ENCODE peak calls at places on chromosomes 1 and 21, in seven cellular contexts. S, U, B, C, V, T and M are unnamed samples.

GRCh38 chr1:185670187-185670627 is 64.0 kb upstream of the HMCN1 start:
- DNase-seq in S (no peak), U (peak), B (peak), C (no peak), V (peak), T (peak), M (no peak)

GRCh38 chr1:94068831-94069648 is 51.9 kb downstream of the ABCA4 start:
- DNase-seq in S (no peak), U (peak), B (peak), C (no peak), V (no peak), T (peak), M (no peak)

GRCh38 chr1:24929876-24930702 is at the start of gene RUNX3:
- DNase-seq in S (peak), U (peak), B (peak), C (peak), V (peak), T (peak), M (peak)

GRCh38 chr1:216902669-216903388 is 179.6 kb upstream of the ESRRG start:
- DNase-seq in S (no peak), U (no peak), B (no peak), C (no peak), V (no peak), T (no peak), M (no peak)

GRCh38 chr1:44811714-44812151 is 3.4 kb downstream of the BTBD19 start:
- DNase-seq in S (no peak), U (no peak), B (no peak), C (peak), V (no peak), T (no peak), M (no peak)

GRCh38 chr1:173758980-173759379 is 44.2 kb downstream of the KLHL20 start:
- DNase-seq in S (no peak), U (no peak), B (no peak), C (no peak), V (no peak), T (no peak), M (no peak)

GRCh38 chr1:230091473-230092231 is 24.6 kb downstream of the GALNT2 start:
- DNase-seq in S (no peak), U (no peak), B (no peak), C (peak), V (no peak), T (no peak), M (no peak)

GRCh38 chr1:180365039-180365438 is 135.0 kb downstream of the LHX4 start:
- DNase-seq in S (no peak), U (no peak), B (no peak), C (no peak), V (no peak), T (no peak), M (no peak)

GRCh38 chr1:156807627-156808026 is 9.0 kb downstream of the SH2D2A start:
- DNase-seq in S (no peak), U (no peak), B (no peak), C (no peak), V (no peak), T (no peak), M (no peak)

GRCh38 chr1:87103099-87103498 is 188.7 kb downstream of the HS2ST1 start:
- DNase-seq in S (no peak), U (no peak), B (no peak), C (no peak), V (no peak), T (no peak), M (no peak)

GRCh38 chr21:34333150-34333739 is 30.6 kb upstream of the KCNE2 start:
- DNase-seq in S (no peak), U (no peak), B (no peak), C (no peak), V (no peak), T (no peak), M (no peak)

GRCh38 chr1:174405219-174405618 is 42.5 kb upstream of the GPR52 start:
- DNase-seq in S (no peak), U (no peak), B (no peak), C (no peak), V (no peak), T (no peak), M (no peak)

GRCh38 chr1:175385316-175385715 is 192.7 kb upstream of the KIAA0040 start:
- DNase-seq in S (no peak), U (no peak), B (no peak), C (no peak), V (no peak), T (no peak), M (no peak)

GRCh38 chr1:172492421-172492820 is 40.5 kb upstream of the SUCO start:
- DNase-seq in S (no peak), U (no peak), B (no peak), C (no peak), V (no peak), T (no peak), M (no peak)

GRCh38 chr1:165129568-165130164 is 226.8 kb downstream of the LMX1A start:
- DNase-seq in S (no peak), U (peak), B (peak), C (no peak), V (no peak), T (peak), M (no peak)

GRCh38 chr1:17059391-17060128 is 5.7 kb upstream of the SDHB start:
- DNase-seq in S (no peak), U (peak), B (peak), C (peak), V (no peak), T (peak), M (peak)

GRCh38 chr1:160058087-160058486 is 11.9 kb downstream of the KCNJ10 start:
- DNase-seq in S (no peak), U (no peak), B (no peak), C (no peak), V (no peak), T (no peak), M (no peak)

GRCh38 chr1:236851871-236852270 is 56.8 kb downstream of the MTR start:
- DNase-seq in S (no peak), U (no peak), B (no peak), C (no peak), V (no peak), T (no peak), M (no peak)

GRCh38 chr1:234726359-234726836 is 116.4 kb upstream of the IRF2BP2 start:
- DNase-seq in S (no peak), U (no peak), B (no peak), C (no peak), V (no peak), T (no peak), M (no peak)

GRCh38 chr21:43280949-43281633 is 112.3 kb downstream of the CRYAA start:
- DNase-seq in S (no peak), U (no peak), B (no peak), C (no peak), V (no peak), T (no peak), M (no peak)

GRCh38 chr1:235401251-235401650 is 34.0 kb downstream of the TBCE start:
- DNase-seq in S (no peak), U (no peak), B (no peak), C (no peak), V (no peak), T (no peak), M (no peak)

GRCh38 chr1:34924759-34925555 is 4.5 kb downstream of the DLGAP3 start:
- DNase-seq in S (no peak), U (peak), B (peak), C (peak), V (peak), T (peak), M (peak)

GRCh38 chr21:30831194-30831765 is 1.7 kb upstream of the KRTAP7-1 start:
- DNase-seq in S (no peak), U (no peak), B (no peak), C (no peak), V (peak), T (no peak), M (no peak)

GRCh38 chr1:34774967-34775366 is 6.0 kb upstream of the GJB3 start:
- DNase-seq in S (no peak), U (no peak), B (no peak), C (no peak), V (no peak), T (no peak), M (no peak)

GRCh38 chr1:197677752-197678295 is 97.5 kb downstream of the DENND1B start:
- DNase-seq in S (no peak), U (no peak), B (no peak), C (no peak), V (no peak), T (no peak), M (no peak)

GRCh38 chr1:196071452-196071851 is 536.8 kb downstream of the KCNT2 start:
- DNase-seq in S (no peak), U (no peak), B (no peak), C (no peak), V (no peak), T (no peak), M (no peak)

GRCh38 chr1:187788686-187789085 is 959.9 kb downstream of the PLA2G4A start:
- DNase-seq in S (no peak), U (no peak), B (no peak), C (no peak), V (no peak), T (no peak), M (no peak)

GRCh38 chr1:14626869-14627607 is 28.6 kb downstream of the KAZN start:
- DNase-seq in S (no peak), U (no peak), B (peak), C (peak), V (no peak), T (peak), M (no peak)

GRCh38 chr1:167136191-167136614 is 42.3 kb downstream of the STYXL2 start:
- DNase-seq in S (no peak), U (no peak), B (peak), C (no peak), V (no peak), T (no peak), M (no peak)

GRCh38 chr1:212255705-212256307 is 29.4 kb upstream of the PPP2R5A start:
- DNase-seq in S (no peak), U (peak), B (no peak), C (no peak), V (no peak), T (no peak), M (no peak)

GRCh38 chr1:19765623-19766022 is 34.1 kb downstream of the TMCO4 start:
- DNase-seq in S (no peak), U (no peak), B (no peak), C (no peak), V (no peak), T (no peak), M (no peak)

GRCh38 chr1:21724098-21724497 is 54.9 kb upstream of the RAP1GAP start:
- DNase-seq in S (no peak), U (no peak), B (no peak), C (no peak), V (no peak), T (no peak), M (no peak)

GRCh38 chr21:36211660-36212512 is 55.3 kb downstream of the DOP1B start:
- DNase-seq in S (no peak), U (no peak), B (no peak), C (no peak), V (no peak), T (no peak), M (no peak)

GRCh38 chr1:111221633-111222286 is 5.8 kb upstream of the CHI3L2 start:
- DNase-seq in S (no peak), U (peak), B (peak), C (no peak), V (no peak), T (no peak), M (no peak)

GRCh38 chr21:38343691-38344090 is 86.9 kb downstream of the KCNJ15 start:
- DNase-seq in S (no peak), U (peak), B (no peak), C (no peak), V (no peak), T (no peak), M (no peak)

GRCh38 chr1:32876341-32877210 is 5.9 kb upstream of the FNDC5 start:
- DNase-seq in S (no peak), U (peak), B (peak), C (no peak), V (peak), T (no peak), M (peak)

DNA sequence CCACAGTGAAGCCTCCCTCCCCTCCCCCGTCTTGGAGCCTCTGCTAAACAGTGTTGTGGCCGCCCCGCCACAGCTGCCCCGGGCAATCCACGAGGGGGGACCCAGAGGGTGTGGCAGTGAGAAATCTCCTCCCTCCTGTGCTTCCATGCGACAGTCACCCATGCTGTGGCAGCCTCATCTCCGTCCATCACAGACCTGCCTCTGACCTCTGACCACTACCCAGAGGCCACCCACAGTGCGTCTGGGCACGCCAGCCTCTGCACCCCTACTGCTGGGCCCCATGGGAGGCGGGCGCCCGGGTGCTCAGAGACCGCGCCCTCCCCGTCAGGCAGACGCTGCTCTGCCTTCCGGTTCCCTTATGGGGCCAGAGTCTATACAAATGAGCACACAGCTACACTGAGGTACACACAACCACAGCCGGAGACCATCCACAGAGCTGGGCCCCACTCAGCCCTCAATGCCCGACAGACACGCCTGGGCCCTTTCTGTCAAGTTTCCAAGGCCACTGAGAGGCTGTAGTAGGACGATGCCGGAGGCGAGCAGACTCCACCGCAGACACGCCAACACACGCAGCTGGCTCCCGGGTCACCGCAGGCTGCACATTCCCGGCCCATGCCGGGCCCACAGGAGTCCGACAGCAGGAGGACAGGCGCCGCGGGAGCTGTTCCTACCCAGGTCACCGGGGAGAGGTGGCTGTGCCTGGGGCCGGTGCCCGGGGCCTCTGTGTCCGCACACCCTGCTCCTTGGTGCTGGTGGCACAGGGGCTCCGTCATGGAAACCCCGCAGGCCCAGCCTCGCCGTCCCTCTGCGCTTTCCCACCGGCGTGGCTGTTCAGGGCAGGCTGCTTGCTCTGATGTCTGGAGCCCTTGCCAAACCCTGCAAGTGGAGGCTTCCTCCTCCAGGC is 23.9 kb upstream of the TMEM52 start:
- DNase-seq in S (no peak), U (no peak), B (peak), C (no peak), V (no peak), T (no peak), M (no peak)
- TF ChIP-seq CTCF in S (no peak), U (no peak), B (no peak), C (no peak), V (no peak), T (no peak), M (no peak)

DNA sequence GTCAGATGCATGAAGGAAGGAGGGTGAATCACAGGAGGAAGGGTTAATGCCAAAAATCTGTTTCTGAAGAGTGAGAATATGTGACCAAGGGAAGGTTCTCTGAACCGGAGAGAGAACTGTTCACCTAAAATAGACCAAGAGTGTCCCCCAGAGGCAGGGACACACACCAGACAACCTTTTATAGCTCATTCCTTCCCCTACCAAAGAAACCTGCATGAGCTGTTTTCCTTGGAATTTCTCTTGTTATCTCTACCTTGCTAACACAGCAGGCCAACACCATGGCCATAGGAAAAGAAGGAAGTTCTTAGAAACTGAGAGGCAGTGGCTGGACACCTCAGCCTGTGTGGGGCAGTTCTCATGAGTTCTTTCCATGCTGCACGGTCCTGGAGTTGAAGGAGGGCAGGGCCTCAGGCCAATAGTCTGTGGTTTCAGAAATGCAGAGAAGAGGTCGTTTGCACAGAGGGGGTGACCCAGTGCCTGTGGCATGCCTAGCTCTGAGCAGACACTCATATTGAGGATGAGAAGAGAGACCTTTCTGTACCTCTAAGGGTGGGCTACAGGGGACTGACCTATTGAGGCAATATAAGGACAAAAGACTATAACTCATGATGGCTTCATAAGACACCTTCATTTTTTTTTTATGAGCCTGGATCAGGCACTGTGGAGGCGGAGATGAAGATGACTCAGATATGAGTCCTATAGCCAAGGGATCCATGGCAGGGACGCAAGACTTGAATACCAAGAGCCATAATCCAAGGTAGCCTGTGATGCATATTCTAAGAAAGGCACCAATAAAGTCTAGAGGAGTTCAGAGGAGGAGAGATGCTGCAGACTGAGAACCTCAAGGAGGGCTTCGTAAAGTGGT is 39.4 kb downstream of the IGFN1 start:
- DNase-seq in S (no peak), U (no peak), B (no peak), C (no peak), V (no peak), T (no peak), M (no peak)
- TF ChIP-seq CTCF in S (no peak), U (no peak), B (no peak), C (no peak), V (no peak), T (no peak), M (no peak)

GRCh38 chr21:45556645-45557601 is 14.7 kb upstream of the SLC19A1 start:
- DNase-seq in S (no peak), U (peak), B (no peak), C (no peak), V (no peak), T (no peak), M (peak)

GRCh38 chr21:45555251-45555556 is 13.0 kb upstream of the SLC19A1 start:
- DNase-seq in S (no peak), U (no peak), B (no peak), C (no peak), V (no peak), T (no peak), M (no peak)

GRCh38 chr21:45554477-45555175 is 12.4 kb upstream of the SLC19A1 start:
- DNase-seq in S (no peak), U (peak), B (peak), C (peak), V (peak), T (peak), M (peak)

GRCh38 chr21:45556302-45556644 is 14.0 kb upstream of the SLC19A1 start:
- DNase-seq in S (no peak), U (no peak), B (no peak), C (no peak), V (no peak), T (no peak), M (no peak)

DNA sequence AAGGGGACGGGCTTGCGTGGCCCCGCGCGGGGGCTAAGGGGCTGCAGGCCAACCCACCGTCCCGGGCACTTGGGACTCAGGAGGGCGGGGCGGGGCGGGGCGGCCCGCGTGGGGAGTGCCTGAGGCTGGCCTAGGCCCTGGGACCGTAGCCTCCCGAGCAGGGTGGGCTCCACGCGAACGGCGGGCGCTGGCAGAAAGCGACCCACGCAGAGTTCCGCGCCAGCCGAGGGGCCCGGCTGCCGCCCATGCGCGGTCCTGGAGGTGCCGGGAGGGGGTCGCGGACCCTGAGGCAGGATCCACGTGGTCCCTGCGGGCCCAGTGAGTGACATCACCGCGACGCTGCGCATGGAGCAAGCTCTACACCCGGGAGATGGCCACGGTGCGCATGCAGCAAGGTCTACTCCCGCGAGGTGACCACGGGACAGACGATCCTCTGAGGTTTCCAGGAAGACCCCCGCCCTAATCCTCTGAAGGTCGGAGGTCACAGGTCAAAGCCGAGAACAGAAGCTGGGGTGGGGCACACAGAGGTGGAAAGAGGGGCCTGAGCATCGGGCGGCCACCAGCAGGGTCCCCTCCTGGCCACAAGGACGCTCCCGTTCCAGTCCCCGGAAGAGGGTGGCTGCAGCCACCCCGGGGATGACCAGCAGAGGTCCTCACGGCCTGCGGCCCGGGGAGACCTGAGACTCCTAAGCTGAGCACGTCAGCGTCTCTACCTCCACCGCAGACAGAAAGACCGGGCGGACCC is 13.5 kb upstream of the SLC19A1 start:
- DNase-seq in S (no peak), U (peak), B (peak), C (peak), V (no peak), T (no peak), M (peak)
- TF ChIP-seq CTCF in S (no peak), U (peak), B (peak), C (peak), V (peak), T (no peak), M (no peak)

GRCh38 chr1:109112056-109112651 is 1.8 kb upstream of the ELAPOR1 start:
- DNase-seq in S (no peak), U (no peak), B (no peak), C (no peak), V (no peak), T (no peak), M (no peak)
- TF ChIP-seq CTCF in S (no peak), U (no peak), B (no peak), C (no peak), V (no peak), T (no peak), M (no peak)

DNA sequence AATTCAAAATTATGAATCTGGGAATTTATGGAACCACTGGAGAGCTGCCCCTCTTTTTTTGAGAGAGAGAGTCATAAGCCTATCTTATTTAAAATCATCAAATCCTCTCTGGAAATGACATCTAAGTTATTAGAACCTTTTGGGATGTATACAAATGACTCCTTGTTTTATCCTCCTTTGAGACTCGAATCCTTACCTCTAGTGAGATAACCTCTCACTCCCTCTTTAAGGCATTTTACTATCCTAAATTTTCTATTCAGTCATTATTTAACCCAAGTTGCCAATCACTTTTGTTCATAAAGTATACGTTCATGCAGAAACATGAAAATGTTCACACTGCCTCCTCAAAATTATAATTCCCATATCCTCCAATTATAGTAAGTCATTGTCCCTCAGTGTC is 313.6 kb upstream of the C1orf87 start:
- DNase-seq in S (no peak), U (no peak), B (no peak), C (no peak), V (no peak), T (no peak), M (no peak)
- TF ChIP-seq CTCF in S (no peak), U (no peak), B (no peak), C (no peak), V (no peak), T (no peak), M (no peak)